ENCODE peak calls at places on chromosomes 6 and 20, in seven cellular contexts. D is neuronal stem cell, B is IMR-90, X is H9, E is H1, R is mesenchymal stem cell, N is trophoblast cell. V is an unnamed sample.

GRCh38 chr6:155201461-155202226 is 62.2 kb upstream of the CLDN20 start:
- DNase-seq in R (peak), E (no peak), N (peak), X (no peak), D (no peak), B (peak), V (no peak)

GRCh38 chr6:11492444-11493300 is 44.9 kb upstream of the TMEM170B start:
- DNase-seq in X (no peak), N (peak), E (no peak), D (no peak), R (peak), B (no peak), V (no peak)

GRCh38 chr6:83518946-83519489 is 6.7 kb downstream of the PRSS35 start:
- DNase-seq in R (peak), E (no peak), B (peak), N (no peak), X (no peak), D (no peak), V (peak)

GRCh38 chr6:137094411-137095008 is 49.7 kb upstream of the IL20RA start:
- DNase-seq in B (peak), R (peak), N (peak), D (peak), X (peak), E (no peak), V (peak)

GRCh38 chr20:48758206-48758820 is 69.5 kb downstream of the PREX1 start:
- DNase-seq in X (no peak), E (no peak), D (no peak), R (no peak), N (no peak), B (no peak), V (no peak)

GRCh38 chr6:26104457-26105108 is 17.4 kb downstream of the HFE start:
- DNase-seq in D (no peak), E (no peak), B (no peak), N (no peak), X (peak), R (no peak), V (peak)

GRCh38 chr6:7909323-7910276 is 988 bp downstream of the TXNDC5 start:
- DNase-seq in N (peak), B (peak), R (peak), D (peak), E (no peak), X (peak), V (peak)

GRCh38 chr6:132445201-132445951 is 44.1 kb upstream of the MOXD1 start:
- DNase-seq in B (peak), E (no peak), D (no peak), X (no peak), R (peak), N (peak), V (peak)

GRCh38 chr6:112416885-112417284 is 69.8 kb downstream of the RFPL4B start:
- DNase-seq in N (no peak), X (no peak), R (no peak), D (no peak), E (no peak), B (no peak), V (no peak)

GRCh38 chr6:118705799-118706481 is 54.5 kb upstream of the CEP85L start:
- DNase-seq in X (peak), D (peak), N (peak), B (peak), E (peak), R (peak), V (peak)

GRCh38 chr6:35327349-35328027 is 14.9 kb upstream of the PPARD start:
- DNase-seq in D (no peak), R (peak), N (peak), B (peak), X (peak), E (no peak), V (peak)

GRCh38 chr6:111874030-111874425 is 776 bp upstream of the FYN start:
- DNase-seq in D (no peak), R (no peak), E (no peak), N (peak), B (peak), X (no peak), V (no peak)

GRCh38 chr6:18507018-18507415 is 119.9 kb downstream of the RNF144B start:
- DNase-seq in X (no peak), E (no peak), D (no peak), B (no peak), R (no peak), N (no peak), V (peak)

GRCh38 chr20:4161447-4162251 is 146.3 kb upstream of the RNF24 start:
- DNase-seq in X (no peak), E (no peak), D (no peak), R (peak), N (no peak), B (no peak), V (no peak)

GRCh38 chr6:13407709-13408695 is 79.4 kb downstream of the GFOD1 start:
- DNase-seq in R (peak), D (no peak), X (no peak), B (peak), N (peak), E (no peak), V (no peak)

GRCh38 chr6:141809901-141810300 is 322.8 kb upstream of the GJE1 start:
- DNase-seq in D (no peak), R (peak), E (no peak), X (no peak), N (peak), B (peak), V (no peak)

GRCh38 chr20:43448748-43449535 is 8.8 kb upstream of the SRSF6 start:
- DNase-seq in D (peak), X (peak), E (no peak), B (peak), R (peak), N (peak), V (peak)

GRCh38 chr20:48238781-48239180 is 453.5 kb upstream of the SULF2 start:
- DNase-seq in X (no peak), R (no peak), B (peak), D (no peak), E (no peak), N (no peak), V (no peak)

GRCh38 chr20:48621256-48622078 is 206.3 kb downstream of the PREX1 start:
- DNase-seq in E (no peak), N (peak), B (peak), D (no peak), R (peak), X (no peak), V (no peak)

GRCh38 chr20:20203784-20204183 is 151.5 kb downstream of the CFAP61 start:
- DNase-seq in X (no peak), B (no peak), D (no peak), E (no peak), R (no peak), N (no peak), V (no peak)

GRCh38 chr20:53917145-53918009 is 153.0 kb downstream of the BCAS1 start:
- DNase-seq in D (no peak), X (no peak), R (peak), E (no peak), B (no peak), N (peak), V (peak)

GRCh38 chr6:53795702-53796450 is 1.1 kb downstream of the LRRC1 start:
- DNase-seq in R (peak), B (peak), E (no peak), X (no peak), N (peak), D (peak), V (peak)

GRCh38 chr6:26336355-26337198 is 28.4 kb upstream of the BTN3A2 start:
- DNase-seq in D (no peak), N (peak), R (peak), X (no peak), E (no peak), B (peak), V (peak)

GRCh38 chr6:128519931-128520435 is 416 bp downstream of the PTPRK start:
- DNase-seq in D (peak), N (peak), E (no peak), X (no peak), B (no peak), R (no peak), V (peak)

GRCh38 chr6:14290448-14291388 is 173.1 kb downstream of the CD83 start:
- DNase-seq in D (no peak), R (no peak), X (no peak), N (peak), E (no peak), B (no peak), V (no peak)

GRCh38 chr6:163706688-163707087 is 292.2 kb downstream of the QKI start:
- DNase-seq in R (no peak), X (no peak), D (no peak), N (no peak), B (no peak), E (no peak), V (no peak)

GRCh38 chr6:166333172-166333995 is 9.0 kb downstream of the SFT2D1 start:
- DNase-seq in E (no peak), N (no peak), B (no peak), R (no peak), X (no peak), D (no peak), V (no peak)

GRCh38 chr6:136051140-136051775 is 198.9 kb downstream of the MTFR2 start:
- DNase-seq in B (peak), N (peak), E (no peak), D (no peak), R (peak), X (no peak), V (no peak)

GRCh38 chr6:168035098-168035660 is 37.7 kb downstream of the KIF25 start:
- DNase-seq in N (peak), B (peak), R (peak), X (peak), D (no peak), E (peak), V (peak)

GRCh38 chr6:155224031-155224451 is 39.8 kb upstream of the CLDN20 start:
- DNase-seq in B (peak), D (no peak), X (no peak), N (peak), E (no peak), R (peak), V (no peak)

GRCh38 chr6:34834789-34835518 is 43.1 kb downstream of the BLTP3A start:
- DNase-seq in E (no peak), X (no peak), N (peak), D (no peak), R (peak), B (peak), V (peak)

GRCh38 chr20:41476013-41476441 is 109.4 kb upstream of the EMILIN3 start:
- DNase-seq in X (no peak), E (no peak), N (no peak), D (no peak), B (peak), R (no peak), V (no peak)

GRCh38 chr6:80217799-80218198 is 111.3 kb downstream of the BCKDHB start:
- DNase-seq in D (no peak), E (no peak), X (no peak), N (no peak), B (no peak), R (peak), V (no peak)

DNA sequence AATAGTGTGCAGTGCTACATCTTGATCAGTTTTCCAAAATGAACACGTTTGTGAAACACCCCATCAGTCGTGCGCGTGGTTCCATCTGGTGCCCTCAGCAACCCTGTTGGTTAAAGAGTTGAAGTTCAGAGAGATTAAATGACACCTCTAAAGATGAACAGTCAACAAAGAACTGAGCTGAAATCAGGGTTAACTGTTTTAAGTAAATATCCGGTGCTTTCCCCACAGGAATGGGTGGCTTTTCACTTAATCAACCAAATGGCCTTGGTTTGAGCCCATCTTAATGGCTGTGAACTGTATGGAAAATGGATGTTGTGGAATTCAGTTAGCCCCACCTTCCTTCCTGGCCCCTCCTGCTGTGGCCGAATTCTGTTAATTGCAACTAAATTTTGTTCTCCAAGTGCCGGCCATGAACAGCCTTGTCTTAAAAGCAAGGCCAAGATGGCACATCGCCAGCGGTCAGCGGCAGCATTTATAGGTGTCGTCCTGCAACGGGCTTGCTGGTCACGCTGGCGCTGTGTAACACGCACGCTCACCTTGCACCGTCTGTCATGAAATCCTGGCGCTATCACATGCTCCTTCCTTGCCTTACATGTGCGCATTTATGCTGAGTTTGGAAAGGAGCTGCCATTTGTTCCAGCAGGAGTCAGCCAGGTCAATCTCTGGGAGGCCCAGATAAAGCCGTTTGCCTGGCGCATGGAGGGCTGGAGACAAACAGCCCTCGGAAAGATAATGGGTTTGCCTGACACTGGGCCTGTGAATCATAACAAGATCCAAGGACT is 164.5 kb downstream of the ERMARD start:
- DNase-seq in R (no peak), X (no peak), E (no peak), N (no peak), B (no peak), D (no peak), V (peak)
- H3K18ac ChIP-seq in R (no peak), X (no peak), E (no peak), N (no peak), B (no peak), D (peak), V (no peak)

GRCh38 chr6:161152527-161152862 is 121.4 kb downstream of the AGPAT4 start:
- DNase-seq in E (no peak), X (no peak), D (no peak), R (no peak), B (no peak), N (no peak), V (no peak)
- H2BK5ac ChIP-seq in E (no peak), X (no peak), D (no peak), R (no peak), B (no peak), N (no peak), V (no peak)

GRCh38 chr20:5606347-5606746 is 143.9 kb upstream of the SHLD1 start:
- DNase-seq in N (peak), X (no peak), D (no peak), E (no peak), B (no peak), R (no peak), V (no peak)

GRCh38 chr20:5602346-5602745 is 147.9 kb upstream of the SHLD1 start:
- DNase-seq in R (no peak), E (no peak), D (no peak), N (peak), B (peak), X (no peak), V (no peak)

GRCh38 chr20:5596401-5597193 is 153.6 kb upstream of the SHLD1 start:
- DNase-seq in N (peak), E (no peak), D (no peak), R (no peak), X (no peak), B (no peak), V (no peak)

GRCh38 chr20:5595744-5596143 is 154.5 kb upstream of the SHLD1 start:
- DNase-seq in E (no peak), R (no peak), X (no peak), D (no peak), B (no peak), N (peak), V (no peak)

DNA sequence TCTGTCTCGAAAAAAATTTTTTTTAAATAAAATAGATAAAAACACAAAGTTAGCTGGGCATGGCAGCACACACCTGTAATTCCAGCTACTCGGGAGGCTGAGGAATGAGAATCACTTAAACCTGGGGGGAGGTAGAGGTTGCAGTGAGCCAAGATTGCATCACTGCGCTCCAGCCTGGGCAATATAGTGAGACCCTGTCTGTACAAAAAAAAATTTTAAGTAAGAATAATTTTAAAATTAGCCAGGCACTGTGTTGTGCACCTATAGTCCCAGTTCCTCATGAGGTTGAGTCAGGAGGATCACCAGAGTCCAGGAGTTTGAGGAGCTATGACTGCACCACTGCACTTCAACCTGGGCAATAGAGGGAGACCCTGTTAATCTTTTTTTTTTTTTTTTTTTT is 149.2 kb upstream of the SHLD1 start:
- DNase-seq in X (no peak), N (no peak), E (no peak), B (no peak), R (no peak), D (no peak), V (no peak)
- H3K23ac ChIP-seq in X (no peak), N (no peak), E (no peak), B (no peak), R (no peak), D (no peak), V (no peak)

GRCh38 chr6:99130897-99131873 is 183.4 kb upstream of the FBXL4 start:
- DNase-seq in N (no peak), E (no peak), D (no peak), R (no peak), B (no peak), X (no peak), V (peak)
- H3K18ac ChIP-seq in N (no peak), E (no peak), D (no peak), R (no peak), B (no peak), X (no peak), V (no peak)